ENCODE peak calls at places on chromosome 22, in ten cellular contexts. V is endothelial cell, A is breast epithelium, S is left ventricle myocardium inferior, M is mammary epithelial cell, H is cardiac fibroblast, G is GM10248, L is foreskin fibroblast, Q is right atrium auricular region, K is GM12865. D is an unnamed sample.

GRCh38 chr22:19877626-19878339 is 23.1 kb upstream of the GNB1L start:
- DNase-seq in Q (no peak), K (no peak), S (no peak), A (no peak), L (peak; percentile 91), H (peak; percentile 35), M (no peak), V (no peak), G (no peak), D (no peak)

GRCh38 chr22:50076646-50077624 is 8.3 kb downstream of the MLC1 start:
- DNase-seq in G (no peak), A (no peak), L (no peak), K (no peak), Q (no peak), H (no peak), M (no peak), V (no peak), S (no peak), D (no peak)

GRCh38 chr22:37196539-37197450 is 8.7 kb upstream of the C1QTNF6 start:
- DNase-seq in H (peak; percentile 94), V (no peak), G (no peak), A (peak; percentile 79), L (peak; percentile 94), Q (peak; percentile 87), S (peak; percentile 90), K (no peak), M (peak; percentile 76), D (no peak)

GRCh38 chr22:31972180-31972579 is 27.8 kb downstream of the YWHAH start:
- DNase-seq in A (no peak), G (no peak), K (no peak), M (no peak), V (no peak), H (no peak), L (no peak), S (no peak), Q (no peak), D (no peak)

GRCh38 chr22:31451709-31452571 is 37.7 kb downstream of the EIF4ENIF1 start:
- DNase-seq in L (peak; percentile 76), S (no peak), Q (no peak), H (peak; percentile 66), G (peak; percentile 44), V (peak; percentile 6), M (peak; percentile 44), K (peak; percentile 65), A (no peak), D (no peak)

GRCh38 chr22:37844904-37845334 is 785 bp upstream of the ANKRD54 start:
- DNase-seq in V (no peak), S (no peak), K (no peak), L (no peak), H (no peak), M (no peak), G (no peak), Q (no peak), A (no peak), D (no peak)

GRCh38 chr22:21101877-21102638 is 56.3 kb downstream of the LRRC74B start:
- DNase-seq in L (no peak), G (no peak), H (no peak), S (no peak), Q (no peak), M (no peak), K (no peak), V (no peak), A (no peak), D (no peak)

GRCh38 chr22:25841775-25842174 is 99.8 kb downstream of the MYO18B start:
- DNase-seq in L (no peak), M (no peak), G (no peak), K (no peak), H (no peak), S (no peak), A (no peak), V (no peak), Q (no peak), D (peak; percentile 70)

GRCh38 chr22:17109976-17110375 is 11.2 kb downstream of the TMEM121B start:
- DNase-seq in H (no peak), G (no peak), Q (no peak), A (no peak), M (no peak), L (no peak), V (no peak), S (no peak), K (no peak), D (no peak)

GRCh38 chr22:41245917-41246499 is 5.3 kb upstream of the CHADL start:
- DNase-seq in Q (no peak), S (no peak), M (no peak), V (no peak), A (no peak), K (no peak), L (no peak), H (no peak), G (no peak), D (no peak)

GRCh38 chr22:19802001-19802880 is 41.7 kb downstream of the TBX1 start:
- DNase-seq in M (no peak), A (no peak), V (no peak), H (no peak), K (no peak), G (no peak), Q (no peak), L (no peak), S (peak; percentile 6), D (no peak)

GRCh38 chr22:24001314-24001713 is 3.9 kb downstream of the GSTT4 start:
- DNase-seq in A (no peak), M (no peak), V (no peak), Q (no peak), G (no peak), S (no peak), H (no peak), L (no peak), K (no peak), D (no peak)

GRCh38 chr22:23233746-23234408 is 53.6 kb downstream of the BCR start:
- DNase-seq in A (no peak), L (peak; percentile 84), M (no peak), Q (no peak), S (peak; percentile 60), H (peak; percentile 67), K (no peak), G (no peak), V (no peak), D (no peak)

GRCh38 chr22:36027579-36027959 is 1.1 kb downstream of the RBFOX2 start:
- DNase-seq in S (no peak), L (peak; percentile 43), Q (no peak), M (peak; percentile 21), G (peak; percentile 25), K (peak; percentile 14), V (no peak), A (no peak), H (peak; percentile 21), D (peak; percentile 67)

GRCh38 chr22:25573822-25574221 is 9.3 kb downstream of the GRK3 start:
- DNase-seq in V (no peak), A (no peak), H (no peak), K (no peak), M (no peak), S (no peak), Q (no peak), G (no peak), L (no peak), D (no peak)

GRCh38 chr22:36055376-36056310 is 27.0 kb upstream of the RBFOX2 start:
- DNase-seq in G (no peak), S (peak; percentile 17), Q (no peak), L (peak; percentile 76), H (no peak), M (no peak), V (no peak), A (no peak), K (no peak), D (no peak)

GRCh38 chr22:50605349-50606074 is 4.9 kb downstream of the MAPK8IP2 start:
- DNase-seq in A (no peak), Q (no peak), S (no peak), H (no peak), L (no peak), K (no peak), G (no peak), M (no peak), V (no peak), D (peak; percentile 83)

GRCh38 chr22:23403720-23404688 is 176.1 kb downstream of the IGLL1 start:
- DNase-seq in M (no peak), V (no peak), S (no peak), Q (no peak), G (no peak), K (no peak), L (no peak), H (no peak), A (no peak), D (no peak)

GRCh38 chr22:42296883-42297282 is 26.4 kb upstream of the TCF20 start:
- DNase-seq in M (no peak), G (no peak), K (no peak), Q (no peak), A (no peak), S (no peak), L (no peak), H (no peak), V (no peak), D (no peak)
- TF ChIP-seq CTCF in M (no peak), G (no peak), K (no peak), Q (no peak), A (no peak), S (no peak), L (no peak), H (no peak), V (no peak), D (no peak)

GRCh38 chr22:34639911-34640310 is 426.0 kb upstream of the ISX start:
- DNase-seq in K (no peak), M (peak; percentile 20), S (no peak), H (no peak), A (no peak), Q (no peak), G (no peak), V (no peak), L (no peak), D (no peak)

DNA sequence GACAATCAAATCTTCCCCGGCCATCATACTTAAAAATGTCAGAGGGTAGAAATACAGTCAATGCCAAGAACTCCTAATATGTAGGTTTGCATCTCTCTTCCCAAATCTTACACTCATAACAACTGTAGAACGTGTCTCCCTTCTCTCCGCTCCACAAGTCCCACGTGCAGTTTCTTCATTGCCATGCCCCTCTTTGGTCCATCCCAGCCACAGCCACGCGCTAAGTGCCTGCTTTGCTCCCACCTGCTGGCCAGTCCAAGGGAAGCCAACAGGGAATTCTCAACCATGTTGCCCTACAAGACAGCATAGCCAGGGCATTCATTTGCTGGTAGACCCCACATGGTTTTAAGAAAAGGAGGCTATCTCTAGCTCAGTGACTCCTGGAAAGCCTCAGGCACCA is 420.6 kb upstream of the ISX start:
- DNase-seq in L (no peak), V (no peak), Q (no peak), K (no peak), A (no peak), H (no peak), S (no peak), M (no peak), G (no peak), D (no peak)
- TF ChIP-seq CTCF in L (no peak), V (no peak), Q (no peak), K (no peak), A (no peak), H (no peak), S (no peak), M (no peak), G (no peak), D (no peak)

GRCh38 chr22:43481528-43482309 is 69.9 kb downstream of the MPPED1 start:
- DNase-seq in S (no peak), A (no peak), K (peak; percentile 29), G (no peak), H (no peak), V (peak; percentile 39), Q (no peak), M (no peak), L (no peak), D (no peak)
- TF ChIP-seq CTCF in S (no peak), A (no peak), K (peak; percentile 24), G (no peak), H (no peak), V (no peak), Q (no peak), M (no peak), L (no peak), D (no peak)

GRCh38 chr22:39215430-39216142 is 29.2 kb downstream of the PDGFB start:
- DNase-seq in L (no peak), Q (no peak), K (peak; percentile 48), A (no peak), V (no peak), G (peak; percentile 68), S (no peak), H (no peak), M (no peak), D (no peak)
- TF ChIP-seq CTCF in L (peak; percentile 13), Q (peak; percentile 48), K (peak; percentile 47), A (no peak), V (peak; percentile 44), G (peak; percentile 44), S (peak; percentile 56), H (peak; percentile 41), M (no peak), D (peak; percentile 33)

D was measured in osteocyte.